ENCODE peak calls at places on chromosomes 1 and 21, in seven cellular contexts. One of them, this sample, is unnamed.
A peak's percentile ranks its signal among the peaks of the same experiment; 100 is the strongest.

GRCh38 chr21:42653492-42654061 is at the start of gene PDE9A:
- DNase-seq in H7: peak; percentile 98
- DNase-seq in skeletal muscle cell: no peak
- DNase-seq in GM12891: no peak
- DNase-seq in suprapubic skin: no peak
- DNase-seq in stimulated activated CD8-positive, alpha-beta memory T cell treated with anti-CD3 and anti-CD28 coated beads, Interleukin-15, amount 100 ng/mL, for 24 hours: no peak
- DNase-seq in neural progenitor cell: peak; percentile 94
- DNase-seq in this sample: no peak

GRCh38 chr1:214551052-214551435 is 358 bp downstream of the PTPN14 start:
- DNase-seq in H7: peak; percentile 80
- DNase-seq in skeletal muscle cell: no peak
- DNase-seq in GM12891: no peak
- DNase-seq in suprapubic skin: peak; percentile 84
- DNase-seq in stimulated activated CD8-positive, alpha-beta memory T cell treated with anti-CD3 and anti-CD28 coated beads, Interleukin-15, amount 100 ng/mL, for 24 hours: no peak
- DNase-seq in neural progenitor cell: peak; percentile 75
- DNase-seq in this sample: no peak

GRCh38 chr1:6724517-6725141 is 23.0 kb upstream of the DNAJC11 start:
- DNase-seq in H7: no peak
- DNase-seq in skeletal muscle cell: no peak
- DNase-seq in GM12891: no peak
- DNase-seq in suprapubic skin: no peak
- DNase-seq in stimulated activated CD8-positive, alpha-beta memory T cell treated with anti-CD3 and anti-CD28 coated beads, Interleukin-15, amount 100 ng/mL, for 24 hours: no peak
- DNase-seq in neural progenitor cell: no peak
- DNase-seq in this sample: no peak

GRCh38 chr1:69252696-69253095 is 315.0 kb upstream of the LRRC7 start:
- DNase-seq in H7: no peak
- DNase-seq in skeletal muscle cell: no peak
- DNase-seq in GM12891: no peak
- DNase-seq in suprapubic skin: no peak
- DNase-seq in stimulated activated CD8-positive, alpha-beta memory T cell treated with anti-CD3 and anti-CD28 coated beads, Interleukin-15, amount 100 ng/mL, for 24 hours: no peak
- DNase-seq in neural progenitor cell: no peak
- DNase-seq in this sample: no peak

GRCh38 chr1:99662581-99663208 is 16.8 kb downstream of the PALMD start:
- DNase-seq in H7: no peak
- DNase-seq in skeletal muscle cell: peak; percentile 96
- DNase-seq in GM12891: no peak
- DNase-seq in suprapubic skin: peak; percentile 90
- DNase-seq in stimulated activated CD8-positive, alpha-beta memory T cell treated with anti-CD3 and anti-CD28 coated beads, Interleukin-15, amount 100 ng/mL, for 24 hours: no peak
- DNase-seq in neural progenitor cell: peak; percentile 28
- DNase-seq in this sample: no peak

GRCh38 chr1:109199710-109200109 is 14.0 kb upstream of the SARS1 start:
- DNase-seq in H7: no peak
- DNase-seq in skeletal muscle cell: no peak
- DNase-seq in GM12891: no peak
- DNase-seq in suprapubic skin: no peak
- DNase-seq in stimulated activated CD8-positive, alpha-beta memory T cell treated with anti-CD3 and anti-CD28 coated beads, Interleukin-15, amount 100 ng/mL, for 24 hours: no peak
- DNase-seq in neural progenitor cell: no peak
- DNase-seq in this sample: no peak

GRCh38 chr1:12502300-12503109 is 115.5 kb downstream of the DHRS3 start:
- DNase-seq in H7: no peak
- DNase-seq in skeletal muscle cell: no peak
- DNase-seq in GM12891: no peak
- DNase-seq in suprapubic skin: no peak
- DNase-seq in stimulated activated CD8-positive, alpha-beta memory T cell treated with anti-CD3 and anti-CD28 coated beads, Interleukin-15, amount 100 ng/mL, for 24 hours: no peak
- DNase-seq in neural progenitor cell: no peak
- DNase-seq in this sample: no peak

GRCh38 chr1:4150262-4150661 is 250.2 kb upstream of the C1orf174 start:
- DNase-seq in H7: peak; percentile 77
- DNase-seq in skeletal muscle cell: no peak
- DNase-seq in GM12891: no peak
- DNase-seq in suprapubic skin: no peak
- DNase-seq in stimulated activated CD8-positive, alpha-beta memory T cell treated with anti-CD3 and anti-CD28 coated beads, Interleukin-15, amount 100 ng/mL, for 24 hours: no peak
- DNase-seq in neural progenitor cell: peak; percentile 49
- DNase-seq in this sample: no peak

GRCh38 chr1:186082235-186082937 is 292.7 kb downstream of the TPR start:
- DNase-seq in H7: no peak
- DNase-seq in skeletal muscle cell: peak; percentile 67
- DNase-seq in GM12891: peak; percentile 1
- DNase-seq in suprapubic skin: peak; percentile 92
- DNase-seq in stimulated activated CD8-positive, alpha-beta memory T cell treated with anti-CD3 and anti-CD28 coated beads, Interleukin-15, amount 100 ng/mL, for 24 hours: no peak
- DNase-seq in neural progenitor cell: peak; percentile 41
- DNase-seq in this sample: peak; percentile 20

GRCh38 chr21:31879251-31879650 is 6.4 kb downstream of the HUNK start:
- DNase-seq in H7: no peak
- DNase-seq in skeletal muscle cell: no peak
- DNase-seq in GM12891: no peak
- DNase-seq in suprapubic skin: no peak
- DNase-seq in stimulated activated CD8-positive, alpha-beta memory T cell treated with anti-CD3 and anti-CD28 coated beads, Interleukin-15, amount 100 ng/mL, for 24 hours: no peak
- DNase-seq in neural progenitor cell: no peak
- DNase-seq in this sample: no peak

GRCh38 chr1:114388432-114389003 is 122.5 kb downstream of the TRIM33 start:
- DNase-seq in H7: no peak
- DNase-seq in skeletal muscle cell: no peak
- DNase-seq in GM12891: no peak
- DNase-seq in suprapubic skin: no peak
- DNase-seq in stimulated activated CD8-positive, alpha-beta memory T cell treated with anti-CD3 and anti-CD28 coated beads, Interleukin-15, amount 100 ng/mL, for 24 hours: no peak
- DNase-seq in neural progenitor cell: no peak
- DNase-seq in this sample: no peak

GRCh38 chr21:24910591-24910990 is 696.7 kb downstream of the MRPL39 start:
- DNase-seq in H7: no peak
- DNase-seq in skeletal muscle cell: no peak
- DNase-seq in GM12891: no peak
- DNase-seq in suprapubic skin: no peak
- DNase-seq in stimulated activated CD8-positive, alpha-beta memory T cell treated with anti-CD3 and anti-CD28 coated beads, Interleukin-15, amount 100 ng/mL, for 24 hours: no peak
- DNase-seq in neural progenitor cell: no peak
- DNase-seq in this sample: no peak

GRCh38 chr1:20409017-20409416 is 77.0 kb downstream of the CAMK2N1 start:
- DNase-seq in H7: no peak
- DNase-seq in skeletal muscle cell: no peak
- DNase-seq in GM12891: no peak
- DNase-seq in suprapubic skin: no peak
- DNase-seq in stimulated activated CD8-positive, alpha-beta memory T cell treated with anti-CD3 and anti-CD28 coated beads, Interleukin-15, amount 100 ng/mL, for 24 hours: no peak
- DNase-seq in neural progenitor cell: no peak
- DNase-seq in this sample: no peak

GRCh38 chr1:36591278-36591677 is 108.6 kb upstream of the CSF3R start:
- DNase-seq in H7: peak; percentile 64
- DNase-seq in skeletal muscle cell: no peak
- DNase-seq in GM12891: no peak
- DNase-seq in suprapubic skin: no peak
- DNase-seq in stimulated activated CD8-positive, alpha-beta memory T cell treated with anti-CD3 and anti-CD28 coated beads, Interleukin-15, amount 100 ng/mL, for 24 hours: no peak
- DNase-seq in neural progenitor cell: no peak
- DNase-seq in this sample: no peak

GRCh38 chr1:1259540-1259939 is 13.0 kb upstream of the C1QTNF12 start:
- DNase-seq in H7: no peak
- DNase-seq in skeletal muscle cell: no peak
- DNase-seq in GM12891: no peak
- DNase-seq in suprapubic skin: no peak
- DNase-seq in stimulated activated CD8-positive, alpha-beta memory T cell treated with anti-CD3 and anti-CD28 coated beads, Interleukin-15, amount 100 ng/mL, for 24 hours: no peak
- DNase-seq in neural progenitor cell: no peak
- DNase-seq in this sample: no peak

GRCh38 chr1:246005067-246005466 is 502.0 kb downstream of the SMYD3 start:
- DNase-seq in H7: no peak
- DNase-seq in skeletal muscle cell: peak; percentile 91
- DNase-seq in GM12891: no peak
- DNase-seq in suprapubic skin: no peak
- DNase-seq in stimulated activated CD8-positive, alpha-beta memory T cell treated with anti-CD3 and anti-CD28 coated beads, Interleukin-15, amount 100 ng/mL, for 24 hours: no peak
- DNase-seq in neural progenitor cell: no peak
- DNase-seq in this sample: no peak